ENCODE peak calls at places on chromosome 12, in eight cellular contexts. W is HepG2, X is body of pancreas, D is sigmoid colon, S is uterus, E is heart left ventricle, I is right lobe of liver, T is A549. P is an unnamed sample.

GRCh38 chr12:62891805-62892549 is 43.0 kb downstream of the PPM1H start:
- DNase-seq in I (no peak), E (no peak), X (no peak), T (no peak), W (peak; percentile 97), D (no peak), S (no peak), P (no peak)

GRCh38 chr12:22537000-22537544 is 7.3 kb downstream of the C2CD5 start:
- DNase-seq in T (no peak), X (no peak), E (no peak), W (peak; percentile 3), S (no peak), D (no peak), I (no peak), P (no peak)

GRCh38 chr12:31477669-31478068 is 113.3 kb downstream of the DENND5B start:
- DNase-seq in T (no peak), D (no peak), X (no peak), S (no peak), W (no peak), I (no peak), E (no peak), P (no peak)

GRCh38 chr12:110776410-110776809 is 33.7 kb upstream of the PPP1CC start:
- DNase-seq in D (no peak), T (no peak), E (no peak), X (no peak), S (no peak), I (no peak), W (no peak), P (no peak)

GRCh38 chr12:70664463-70664862 is 27.2 kb upstream of the PTPRB start:
- DNase-seq in D (no peak), X (no peak), I (no peak), E (peak; percentile 20), W (no peak), S (no peak), T (no peak), P (no peak)

GRCh38 chr12:96501139-96501741 is 11.9 kb downstream of the CFAP54 start:
- DNase-seq in E (peak; percentile 38), D (no peak), W (peak; percentile 55), I (peak; percentile 27), T (peak; percentile 77), X (peak; percentile 31), S (peak; percentile 55), P (peak; percentile 6)

GRCh38 chr12:65740873-65741600 is 83.2 kb upstream of the HMGA2 start:
- DNase-seq in E (peak; percentile 82), S (peak; percentile 70), T (peak; percentile 82), D (peak; percentile 85), I (peak; percentile 67), X (peak; percentile 76), W (peak; percentile 69), P (no peak)

GRCh38 chr12:127550271-127550670 is 716.7 kb upstream of the TMEM132C start:
- DNase-seq in E (no peak), W (no peak), X (no peak), S (no peak), I (no peak), T (no peak), D (no peak), P (no peak)

GRCh38 chr12:125013816-125014442 is 20.5 kb downstream of the BRI3BP start:
- DNase-seq in E (no peak), T (no peak), X (peak; percentile 95), D (no peak), S (no peak), I (no peak), W (no peak), P (no peak)

GRCh38 chr12:10891937-10892336 is 7.9 kb upstream of the PRH1 start:
- DNase-seq in X (no peak), I (peak; percentile 50), E (no peak), S (no peak), W (peak; percentile 98), D (no peak), T (no peak), P (no peak)

GRCh38 chr12:131940121-131940520 is 9.6 kb upstream of the EP400 start:
- DNase-seq in I (no peak), X (no peak), D (peak; percentile 38), T (no peak), S (no peak), W (no peak), E (peak; percentile 6), P (no peak)

GRCh38 chr12:131941116-131941986 is 8.4 kb upstream of the EP400 start:
- DNase-seq in S (no peak), I (no peak), D (peak; percentile 60), W (no peak), T (no peak), X (no peak), E (peak; percentile 16), P (no peak)

GRCh38 chr12:131938082-131938481 is 9.0 kb downstream of the PUS1 start:
- DNase-seq in E (no peak), S (no peak), T (no peak), X (no peak), I (peak; percentile 2), D (no peak), W (no peak), P (peak; percentile 4)

GRCh38 chr12:131941987-131942341 is 7.8 kb upstream of the EP400 start:
- DNase-seq in E (peak; percentile 9), I (no peak), D (peak; percentile 62), T (no peak), X (no peak), S (no peak), W (no peak), P (no peak)

DNA sequence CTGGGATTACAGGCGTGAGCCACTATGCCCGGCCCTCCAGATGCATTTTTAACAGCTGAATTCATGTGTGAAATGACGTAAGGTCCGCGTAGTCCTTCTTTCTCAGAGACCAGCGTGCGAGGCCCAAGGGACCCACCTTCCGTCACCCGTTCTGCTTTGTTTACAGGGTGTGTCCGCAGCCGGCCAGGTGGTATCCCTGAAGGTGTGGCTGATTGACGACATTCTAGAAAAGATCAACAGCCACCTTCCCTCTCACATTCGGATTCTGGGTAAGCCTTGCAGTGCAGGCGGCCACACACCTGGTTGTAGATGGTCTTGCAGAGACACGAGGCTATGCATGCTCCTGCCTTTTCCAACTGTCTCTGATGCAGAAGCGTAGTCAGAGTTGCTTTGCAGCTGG is 9.9 kb downstream of the PUS1 start:
- DNase-seq in T (no peak), I (peak; percentile 7), S (no peak), X (no peak), W (no peak), D (peak; percentile 47), E (peak; percentile 5), P (no peak)
- TF ChIP-seq POLR2A in T (no peak), I (no peak), S (no peak), X (no peak), W (no peak), D (peak; percentile 48), E (no peak), P (no peak)

DNA sequence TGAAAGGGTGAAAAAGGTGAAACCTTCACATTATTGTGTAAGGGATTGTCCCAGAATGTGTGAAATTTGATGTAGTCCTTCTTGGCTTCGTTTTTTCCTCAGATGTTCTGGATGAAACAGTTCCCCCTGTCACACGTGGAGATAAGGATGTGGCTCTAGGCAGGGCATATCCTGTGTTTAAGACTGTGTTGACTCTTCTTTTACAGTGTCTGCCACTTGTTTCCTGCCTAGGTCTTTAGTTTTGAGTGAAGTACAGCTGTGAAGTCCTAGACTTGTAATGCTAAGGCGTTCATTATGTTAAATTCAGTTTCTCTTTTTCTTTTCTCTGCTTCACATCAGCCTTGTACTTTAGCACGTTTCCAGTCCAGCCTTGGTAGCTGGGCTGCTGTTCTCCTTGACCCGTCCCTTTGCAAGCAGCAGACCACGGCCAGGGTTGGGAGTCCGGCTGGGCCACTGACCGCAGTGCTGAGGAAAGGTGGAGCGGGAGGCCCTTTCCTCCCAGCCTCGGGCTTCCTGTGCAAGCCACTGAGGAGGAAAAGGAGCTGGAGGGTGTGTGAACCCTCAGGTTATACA is 59.1 kb downstream of the RASSF3 start:
- DNase-seq in D (peak; percentile 77), X (peak; percentile 34), W (peak; percentile 49), I (peak; percentile 78), T (no peak), S (peak; percentile 46), E (peak; percentile 68), P (no peak)
- H3K4me1 ChIP-seq in D (peaks cover 99% of the 10 kb centered on the region), X (peaks cover 95% of the 10 kb centered on the region), W (peaks cover 96% of the 10 kb centered on the region), I (peaks cover 49% of the 10 kb centered on the region), T (peaks cover 97% of the 10 kb centered on the region), S (peaks cover 30% of the 10 kb centered on the region), E (peaks cover 18% of the 10 kb centered on the region), P (peaks cover 6% of the 10 kb centered on the region)

GRCh38 chr12:128693115-128693514 is 130.6 kb downstream of the SLC15A4 start:
- DNase-seq in T (no peak), D (no peak), S (no peak), X (no peak), E (no peak), W (no peak), I (no peak), P (no peak)

GRCh38 chr12:128698573-128698972 is 125.2 kb downstream of the SLC15A4 start:
- DNase-seq in T (no peak), E (no peak), D (no peak), X (no peak), I (no peak), S (no peak), W (no peak), P (no peak)

GRCh38 chr12:128694445-128694844 is 129.3 kb downstream of the SLC15A4 start:
- DNase-seq in W (no peak), E (no peak), X (no peak), I (no peak), T (no peak), S (no peak), D (no peak), P (no peak)

GRCh38 chr12:128693771-128694170 is 130.0 kb downstream of the SLC15A4 start:
- DNase-seq in W (no peak), E (no peak), X (no peak), S (no peak), D (no peak), T (no peak), I (no peak), P (no peak)

GRCh38 chr12:128695697-128696096 is 128.1 kb downstream of the SLC15A4 start:
- DNase-seq in I (no peak), X (no peak), D (no peak), E (no peak), S (no peak), T (no peak), W (no peak), P (no peak)
- TF ChIP-seq CTCF in I (no peak), X (no peak), D (no peak), E (no peak), S (no peak), T (no peak), W (no peak), P (no peak)

DNA sequence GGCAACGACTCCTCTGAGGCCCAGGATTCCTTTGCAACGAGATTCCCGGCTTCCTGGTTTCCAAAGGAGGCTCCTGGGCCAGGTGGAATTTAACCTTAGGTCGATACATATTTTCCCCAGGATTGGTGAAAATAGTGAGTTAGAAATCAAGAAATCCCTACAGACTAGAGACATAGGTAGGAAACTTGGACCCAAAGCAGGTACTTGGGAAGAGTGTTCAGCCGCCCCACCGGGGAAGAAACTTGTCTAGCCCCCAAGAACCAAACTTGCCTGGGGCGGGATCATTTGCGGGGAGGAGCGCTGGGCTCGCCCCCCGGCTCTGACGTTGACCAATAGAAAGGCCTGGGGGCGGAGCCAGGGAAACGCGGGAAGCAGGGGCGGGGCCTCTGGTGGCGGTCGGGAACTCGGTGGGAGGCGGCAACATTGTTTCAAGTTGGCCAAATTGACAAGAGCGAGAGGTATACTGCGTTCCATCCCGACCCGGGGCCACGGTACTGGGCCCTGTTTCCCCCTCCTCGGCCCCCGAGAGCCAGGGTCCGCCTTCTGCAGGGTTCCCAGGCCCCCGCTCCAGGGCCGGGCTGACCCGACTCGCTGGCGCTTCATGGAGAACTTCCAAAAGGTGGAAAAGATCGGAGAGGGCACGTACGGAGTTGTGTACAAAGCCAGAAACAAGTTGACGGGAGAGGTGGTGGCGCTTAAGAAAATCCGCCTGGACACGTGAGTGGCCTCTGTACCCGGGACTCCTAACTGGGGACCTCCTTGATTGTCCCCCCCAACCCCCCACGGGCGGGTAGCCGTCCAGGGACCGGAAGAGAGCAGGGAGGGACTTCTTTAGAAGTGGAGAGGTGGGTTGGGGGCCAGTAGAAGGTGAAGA is at the start of gene CDK2:
- DNase-seq in S (peak; percentile 97), X (peak; percentile 95), T (peak; percentile 92), W (peak; percentile 76), D (peak; percentile 98), E (peak; percentile 95), I (peak; percentile 95), P (peak; percentile 88)
- TF ChIP-seq POLR2A in S (peak; percentile 86), X (peak; percentile 84), T (peak; percentile 44), W (peak; percentile 34), D (peak; percentile 50), E (peak; percentile 15), I (peak; percentile 80), P (peak; percentile 80)

P was measured in gastrocnemius medialis.